ENCODE peak calls at places on chromosomes 4 and X, in nine cellular contexts. E is choroid plexus epithelial cell, N is suprapubic skin, L is GM12865, M is hepatocyte, Q is lower lobe of right lung, F is WTC11, O is body of pancreas, J is mesothelial cell of epicardium. A is an unnamed sample.

GRCh38 chrX:110992611-110993010 is 103.4 kb upstream of the PAK3 start:
- DNase-seq in E (peak), N (no peak), L (peak), M (peak), Q (no peak), F (peak), O (peak), J (no peak), A (peak)

GRCh38 chr4:76059750-76060149 is 14.8 kb upstream of the ART3 start:
- DNase-seq in E (peak), N (no peak), L (no peak), M (no peak), Q (no peak), F (no peak), O (no peak), J (no peak), A (peak)

GRCh38 chrX:22392176-22392814 is 119.6 kb downstream of the CBLL2 start:
- DNase-seq in E (peak), N (no peak), L (no peak), M (no peak), Q (no peak), F (no peak), O (no peak), J (no peak), A (no peak)

GRCh38 chrX:146278381-146278780 is 460.8 kb downstream of the SLITRK2 start:
- DNase-seq in E (no peak), N (no peak), L (no peak), M (peak), Q (no peak), F (no peak), O (peak), J (no peak), A (peak)

GRCh38 chr4:163663454-163664225 is 169.2 kb downstream of the TMA16 start:
- DNase-seq in E (no peak), N (no peak), L (peak), M (no peak), Q (no peak), F (no peak), O (no peak), J (no peak), A (no peak)

GRCh38 chrX:119728487-119728886 is 29.9 kb upstream of the SOWAHD start:
- DNase-seq in E (no peak), N (no peak), L (no peak), M (peak), Q (no peak), F (peak), O (no peak), J (no peak), A (no peak)

GRCh38 chr4:66564901-66565648 is 894.8 kb upstream of the EPHA5 start:
- DNase-seq in E (peak), N (no peak), L (no peak), M (peak), Q (no peak), F (no peak), O (no peak), J (no peak), A (peak)

GRCh38 chrX:49184294-49185061 is 1.7 kb downstream of the PRICKLE3 start:
- DNase-seq in E (peak), N (peak), L (peak), M (peak), Q (peak), F (peak), O (peak), J (peak), A (peak)

GRCh38 chr4:76751612-76752343 is 146.2 kb downstream of the SOWAHB start:
- DNase-seq in E (no peak), N (no peak), L (no peak), M (no peak), Q (no peak), F (no peak), O (no peak), J (no peak), A (no peak)

GRCh38 chrX:11533211-11533651 is 132.5 kb downstream of the ARHGAP6 start:
- DNase-seq in E (peak), N (no peak), L (peak), M (peak), Q (no peak), F (no peak), O (no peak), J (no peak), A (peak)

GRCh38 chr4:149706942-149707341 is 108.7 kb downstream of the IQCM start:
- DNase-seq in E (peak), N (no peak), L (no peak), M (no peak), Q (no peak), F (no peak), O (no peak), J (no peak), A (peak)

GRCh38 chr4:13541720-13542576 is 2.4 kb downstream of the NKX3-2 start:
- DNase-seq in E (no peak), N (no peak), L (peak), M (peak), Q (no peak), F (peak), O (peak), J (no peak), A (peak)

GRCh38 chr4:82758701-82759685 is 39.6 kb downstream of the SCD5 start:
- DNase-seq in E (no peak), N (no peak), L (no peak), M (no peak), Q (no peak), F (no peak), O (no peak), J (no peak), A (no peak)

GRCh38 chrX:63929608-63930007 is 144.6 kb upstream of the ARHGEF9 start:
- DNase-seq in E (no peak), N (no peak), L (no peak), M (no peak), Q (no peak), F (no peak), O (no peak), J (no peak), A (no peak)

DNA sequence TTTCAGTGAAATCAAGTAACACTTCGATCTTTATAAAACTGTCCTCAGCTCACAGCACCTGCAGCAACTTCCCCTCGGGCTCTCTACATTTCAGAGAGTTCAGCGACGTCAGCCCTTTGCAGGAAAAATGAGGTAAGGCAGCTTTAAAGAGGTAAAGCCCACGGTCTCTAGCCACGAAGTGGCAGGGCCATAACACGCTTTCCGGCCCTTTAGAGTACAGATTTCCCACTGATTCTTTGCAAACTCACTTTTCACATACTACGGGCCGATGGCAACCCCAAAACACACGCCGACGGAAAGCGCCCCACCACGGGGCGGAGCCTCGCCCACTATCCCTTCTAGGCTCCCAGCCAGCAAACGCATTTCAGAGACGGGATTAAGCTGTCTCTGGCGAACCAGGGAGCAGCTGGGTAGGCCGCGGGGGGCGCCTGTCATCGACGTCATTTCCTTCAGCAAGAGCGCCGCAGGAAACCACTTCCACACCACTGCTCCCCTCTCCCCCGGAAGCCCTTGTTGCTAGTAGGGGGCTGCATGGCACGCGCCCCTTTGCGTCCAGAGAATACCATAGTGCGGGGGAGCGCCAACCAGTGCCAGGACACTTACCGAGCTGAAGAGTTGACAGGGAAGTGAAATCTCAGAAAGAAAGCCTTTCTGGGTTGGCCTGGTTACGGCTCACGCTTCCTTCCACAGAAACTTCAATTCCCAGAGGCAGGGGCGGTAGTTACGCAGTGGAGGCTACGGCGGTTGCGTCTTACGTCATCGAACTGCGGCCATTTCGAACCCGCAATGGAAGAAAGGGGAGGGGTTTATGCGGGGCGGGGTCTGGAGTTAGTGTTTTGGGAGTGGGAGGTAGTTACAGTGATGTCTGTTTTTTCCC is at the start of gene TRMT10A:
- DNase-seq in E (peak), N (peak), L (peak), M (peak), Q (peak), F (peak), O (peak), J (peak), A (peak)
- TF ChIP-seq CTCF in E (no peak), N (no peak), L (no peak), M (no peak), Q (peak), F (no peak), O (peak), J (no peak), A (no peak)

GRCh38 chrX:105552395-105552794 is 269.9 kb upstream of the NRK start:
- DNase-seq in E (peak), N (no peak), L (no peak), M (no peak), Q (no peak), F (no peak), O (no peak), J (no peak), A (peak)
- TF ChIP-seq CTCF in E (peak), N (no peak), L (no peak), M (no peak), Q (no peak), F (no peak), O (no peak), J (no peak), A (peak)

GRCh38 chr4:140157341-140157740 is 3.4 kb upstream of the MAML3 start:
- DNase-seq in E (no peak), N (no peak), L (no peak), M (no peak), Q (no peak), F (no peak), O (no peak), J (no peak), A (peak)
- TF ChIP-seq CTCF in E (no peak), N (no peak), L (no peak), M (no peak), Q (no peak), F (no peak), O (no peak), J (no peak), A (no peak)

GRCh38 chrX:104343408-104344129 is 88.8 kb upstream of the ESX1 start:
- DNase-seq in E (peak), N (no peak), L (peak), M (peak), Q (no peak), F (peak), O (peak), J (no peak), A (peak)
- TF ChIP-seq CTCF in E (peak), N (no peak), L (peak), M (peak), Q (peak), F (no peak), O (peak), J (peak), A (peak)

DNA sequence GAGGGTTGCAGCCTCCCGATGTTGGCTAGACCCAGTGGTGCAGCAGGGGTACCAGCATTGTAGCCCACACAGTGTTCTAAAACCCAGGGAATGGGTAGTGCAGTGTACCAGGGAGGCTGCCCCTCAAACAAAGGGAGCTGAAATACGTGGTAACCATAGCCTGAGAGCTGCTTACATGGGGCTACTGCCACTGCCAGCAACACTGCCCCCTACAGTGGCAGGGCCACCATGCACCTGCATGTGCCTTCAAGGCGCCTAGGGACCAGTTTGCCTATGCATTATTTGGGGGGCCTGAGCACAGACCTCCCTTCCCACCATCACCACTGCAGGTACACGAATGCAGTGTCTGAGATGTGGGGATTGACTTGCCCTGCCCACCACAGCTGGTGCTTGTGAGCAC is 21.0 kb upstream of the BMP15 start:
- DNase-seq in E (no peak), N (no peak), L (no peak), M (no peak), Q (no peak), F (peak), O (no peak), J (no peak), A (no peak)
- TF ChIP-seq CTCF in E (no peak), N (no peak), L (no peak), M (no peak), Q (no peak), F (peak), O (no peak), J (no peak), A (no peak)

DNA sequence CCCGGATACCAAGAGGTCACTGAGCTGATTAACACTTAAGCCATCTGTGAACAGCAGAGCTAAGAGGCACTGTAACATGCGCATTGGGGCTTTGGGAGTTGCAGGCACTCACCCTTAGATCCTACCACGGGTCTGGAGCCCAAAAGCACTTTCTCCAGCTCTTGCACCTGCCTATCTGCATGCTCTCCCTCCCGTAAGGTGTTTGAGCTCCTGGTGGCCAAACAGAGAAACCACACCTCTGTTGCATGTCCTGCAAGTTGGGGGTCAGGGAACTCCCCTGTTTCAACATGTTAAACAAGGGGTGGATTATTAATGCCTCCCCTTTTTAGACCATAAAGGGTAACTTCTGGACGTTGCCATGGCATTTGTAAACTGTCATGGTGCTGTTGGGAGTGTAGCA is 49.8 kb downstream of the GYPA start:
- DNase-seq in E (no peak), N (no peak), L (peak), M (no peak), Q (no peak), F (no peak), O (no peak), J (no peak), A (no peak)
- TF ChIP-seq CTCF in E (no peak), N (no peak), L (no peak), M (no peak), Q (no peak), F (no peak), O (no peak), J (no peak), A (no peak)

DNA sequence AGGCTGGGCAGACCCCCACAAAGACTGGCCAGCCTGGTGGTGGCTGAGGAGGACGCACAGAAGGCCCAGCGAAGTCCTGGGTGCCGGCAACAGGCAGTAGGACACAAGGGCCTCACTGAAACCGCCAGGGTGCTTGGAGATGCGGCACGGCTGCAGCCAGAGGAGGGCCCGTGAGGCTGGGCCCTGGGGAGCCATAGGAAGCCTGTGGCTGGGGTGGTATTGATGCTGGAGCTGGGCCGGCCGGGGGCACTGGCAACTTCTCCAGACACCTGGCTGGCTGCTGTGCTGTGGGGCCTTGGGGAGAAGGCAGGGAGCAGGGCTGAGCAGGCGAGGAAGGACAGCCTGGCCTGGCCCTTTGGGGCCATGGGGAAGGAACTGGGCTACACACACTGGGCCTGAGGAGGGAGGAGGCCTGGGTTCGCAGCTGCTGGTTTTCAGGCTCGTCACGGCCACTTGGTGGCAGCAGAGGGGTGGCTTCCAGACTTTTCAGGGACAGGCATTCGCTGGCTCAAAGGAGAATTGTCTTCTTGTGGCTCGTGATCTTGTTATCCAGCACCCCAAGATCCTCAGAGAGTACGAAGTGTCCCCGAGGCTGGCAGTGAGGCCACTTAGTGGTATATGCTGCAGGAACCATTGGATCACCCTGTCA is 37.2 kb downstream of the ATP2B3 start:
- DNase-seq in E (peak), N (peak), L (peak), M (peak), Q (peak), F (peak), O (peak), J (no peak), A (peak)
- TF ChIP-seq CTCF in E (peak), N (no peak), L (peak), M (peak), Q (peak), F (peak), O (peak), J (peak), A (peak)

GRCh38 chrX:149950681-149951080 is 12.4 kb upstream of the EOLA2 start:
- DNase-seq in E (peak), N (no peak), L (peak), M (peak), Q (no peak), F (no peak), O (peak), J (no peak), A (peak)
- TF ChIP-seq CTCF in E (peak), N (no peak), L (no peak), M (peak), Q (peak), F (no peak), O (peak), J (peak), A (peak)

GRCh38 chrX:150896632-150897031 is 1.8 kb downstream of the CD99L2 start:
- DNase-seq in E (no peak), N (no peak), L (no peak), M (no peak), Q (no peak), F (no peak), O (no peak), J (no peak), A (no peak)

GRCh38 chrX:150897371-150898319 is 823 bp downstream of the CD99L2 start:
- DNase-seq in E (peak), N (no peak), L (peak), M (peak), Q (peak), F (peak), O (peak), J (no peak), A (no peak)

GRCh38 chrX:150889131-150889530 is 9.3 kb downstream of the CD99L2 start:
- DNase-seq in E (no peak), N (no peak), L (no peak), M (no peak), Q (no peak), F (no peak), O (no peak), J (no peak), A (no peak)

GRCh38 chrX:150898343-150899190 is at the start of gene CD99L2:
- DNase-seq in E (peak), N (peak), L (peak), M (peak), Q (peak), F (peak), O (peak), J (peak), A (peak)

GRCh38 chrX:150893936-150894335 is 4.5 kb downstream of the CD99L2 start:
- DNase-seq in E (no peak), N (no peak), L (no peak), M (no peak), Q (no peak), F (no peak), O (no peak), J (no peak), A (no peak)
- TF ChIP-seq CTCF in E (no peak), N (no peak), L (no peak), M (no peak), Q (no peak), F (no peak), O (no peak), J (no peak), A (no peak)

GRCh38 chr4:83850435-83850834 is 314.5 kb downstream of the GPAT3 start:
- DNase-seq in E (peak), N (no peak), L (no peak), M (no peak), Q (no peak), F (no peak), O (no peak), J (no peak), A (no peak)
- TF ChIP-seq CTCF in E (no peak), N (no peak), L (no peak), M (no peak), Q (no peak), F (no peak), O (no peak), J (no peak), A (no peak)